ENCODE peak calls at places on chromosomes 11 and 22, in five cellular contexts. F, Q, W, C and A are unnamed samples.

GRCh38 chr11:74820763-74821162 is 72.1 kb downstream of the RNF169 start:
- DNase-seq in C (peak; percentile 20), F (no peak), W (no peak), Q (peak; percentile 89), A (peak; percentile 89)

GRCh38 chr11:66850588-66851250 is 6.1 kb upstream of the LRFN4 start:
- DNase-seq in Q (no peak), F (no peak), W (no peak), C (no peak), A (no peak)

GRCh38 chr11:7555067-7555699 is 41.4 kb downstream of the PPFIBP2 start:
- DNase-seq in W (no peak), Q (peak; percentile 18), C (no peak), F (no peak), A (no peak)

GRCh38 chr11:76810151-76810853 is 27.1 kb downstream of the TSKU start:
- DNase-seq in F (no peak), W (no peak), C (no peak), Q (peak; percentile 34), A (no peak)

GRCh38 chr22:41047741-41048140 is 44.7 kb upstream of the EP300 start:
- DNase-seq in C (no peak), F (no peak), Q (no peak), W (no peak), A (no peak)

GRCh38 chr11:102279641-102280170 is 37.6 kb upstream of the BIRC3 start:
- DNase-seq in W (no peak), Q (peak; percentile 8), C (no peak), F (no peak), A (peak; percentile 64)

GRCh38 chr11:67303132-67303988 is at the start of gene SSH3:
- DNase-seq in C (no peak), W (peak; percentile 46), Q (peak; percentile 31), F (no peak), A (peak; percentile 80)

GRCh38 chr22:46361861-46362220 is 26.3 kb downstream of the TRMU start:
- DNase-seq in W (no peak), C (no peak), F (no peak), Q (no peak), A (no peak)

GRCh38 chr22:35322126-35322525 is 22.4 kb downstream of the TOM1 start:
- DNase-seq in Q (no peak), W (no peak), C (no peak), F (no peak), A (no peak)

GRCh38 chr11:124799384-124800225 is 601 bp downstream of the MSANTD2 start:
- DNase-seq in F (peak; percentile 43), W (no peak), Q (no peak), C (no peak), A (peak; percentile 60)

GRCh38 chr11:107696140-107696539 is 15.7 kb downstream of the SLN start:
- DNase-seq in W (no peak), F (no peak), C (peak; percentile 32), Q (peak; percentile 95), A (peak; percentile 85)

GRCh38 chr11:121543981-121544380 is 91.2 kb upstream of the SORL1-AS1 start:
- DNase-seq in W (no peak), Q (no peak), F (no peak), C (no peak), A (no peak)

GRCh38 chr11:9016916-9017642 is 13.3 kb upstream of the NRIP3 start:
- DNase-seq in Q (no peak), W (no peak), F (no peak), C (no peak), A (no peak)

GRCh38 chr11:63970902-63971301 is 3.5 kb upstream of the COX8A start:
- DNase-seq in W (no peak), C (no peak), F (no peak), Q (no peak), A (no peak)

GRCh38 chr11:8289426-8290047 is 25.9 kb upstream of the LMO1 start:
- DNase-seq in W (no peak), Q (no peak), C (no peak), F (no peak), A (no peak)

GRCh38 chr11:130122141-130122575 is 37.4 kb upstream of the ST14 start:
- DNase-seq in Q (no peak), F (no peak), W (no peak), C (no peak), A (no peak)

GRCh38 chr11:6631356-6631890 is 12.2 kb upstream of the TPP1 start:
- DNase-seq in W (no peak), Q (no peak), C (no peak), F (no peak), A (no peak)

GRCh38 chr22:23675502-23676415 is 15.1 kb upstream of the RGL4 start:
- DNase-seq in F (no peak), Q (no peak), W (no peak), C (no peak), A (no peak)

GRCh38 chr22:19862616-19863246 is 8.1 kb upstream of the GNB1L start:
- DNase-seq in Q (no peak), F (no peak), C (no peak), W (no peak), A (no peak)

GRCh38 chr11:77191823-77192495 is 63.9 kb downstream of the MYO7A start:
- DNase-seq in F (peak; percentile 7), W (peak; percentile 18), C (no peak), Q (no peak), A (peak; percentile 46)

GRCh38 chr11:117735350-117735977 is 61.6 kb downstream of the DSCAML1 start:
- DNase-seq in C (no peak), W (no peak), Q (no peak), F (no peak), A (no peak)